ENCODE peak calls at places on chromosomes 12 and 14, in nine cellular contexts. One of them, this sample, is unnamed.

GRCh38 chr12:124506145-124506831 is 61.1 kb downstream of the NCOR2 start:
- DNase-seq in CD8-positive, alpha-beta T cell: no peak
- DNase-seq in IMR-90: no peak
- DNase-seq in GM10248: no peak
- DNase-seq in tibial nerve: peak
- DNase-seq in esophagus muscularis mucosa: no peak
- DNase-seq in fibroblast of mammary gland: peak
- DNase-seq in AG09319: no peak
- DNase-seq in AG10803: peak
- DNase-seq in this sample: no peak

GRCh38 chr12:10042167-10042566 is 11.7 kb downstream of the CLEC9A start:
- DNase-seq in CD8-positive, alpha-beta T cell: no peak
- DNase-seq in IMR-90: no peak
- DNase-seq in GM10248: no peak
- DNase-seq in tibial nerve: no peak
- DNase-seq in esophagus muscularis mucosa: no peak
- DNase-seq in fibroblast of mammary gland: no peak
- DNase-seq in AG09319: no peak
- DNase-seq in AG10803: no peak
- DNase-seq in this sample: no peak

GRCh38 chr12:52591521-52591920 is 9.7 kb downstream of the KRT72 start:
- DNase-seq in CD8-positive, alpha-beta T cell: no peak
- DNase-seq in IMR-90: no peak
- DNase-seq in GM10248: no peak
- DNase-seq in tibial nerve: no peak
- DNase-seq in esophagus muscularis mucosa: no peak
- DNase-seq in fibroblast of mammary gland: no peak
- DNase-seq in AG09319: no peak
- DNase-seq in AG10803: no peak
- DNase-seq in this sample: no peak

GRCh38 chr12:84910549-84911241 is 1.9 kb downstream of the SLC6A15 start:
- DNase-seq in CD8-positive, alpha-beta T cell: no peak
- DNase-seq in IMR-90: no peak
- DNase-seq in GM10248: no peak
- DNase-seq in tibial nerve: no peak
- DNase-seq in esophagus muscularis mucosa: no peak
- DNase-seq in fibroblast of mammary gland: peak
- DNase-seq in AG09319: no peak
- DNase-seq in AG10803: peak
- DNase-seq in this sample: no peak

GRCh38 chr12:49189731-49190314 is 943 bp upstream of the TUBA1A start:
- DNase-seq in CD8-positive, alpha-beta T cell: no peak
- DNase-seq in IMR-90: no peak
- DNase-seq in GM10248: no peak
- DNase-seq in tibial nerve: no peak
- DNase-seq in esophagus muscularis mucosa: no peak
- DNase-seq in fibroblast of mammary gland: no peak
- DNase-seq in AG09319: no peak
- DNase-seq in AG10803: no peak
- DNase-seq in this sample: no peak

GRCh38 chr12:6925543-6926279 is 2.0 kb upstream of the ATN1 start:
- DNase-seq in CD8-positive, alpha-beta T cell: no peak
- DNase-seq in IMR-90: peak
- DNase-seq in GM10248: no peak
- DNase-seq in tibial nerve: peak
- DNase-seq in esophagus muscularis mucosa: no peak
- DNase-seq in fibroblast of mammary gland: peak
- DNase-seq in AG09319: peak
- DNase-seq in AG10803: peak
- DNase-seq in this sample: no peak

GRCh38 chr12:130826151-130826801 is 12.8 kb downstream of the STX2 start:
- DNase-seq in CD8-positive, alpha-beta T cell: peak
- DNase-seq in IMR-90: peak
- DNase-seq in GM10248: peak
- DNase-seq in tibial nerve: no peak
- DNase-seq in esophagus muscularis mucosa: no peak
- DNase-seq in fibroblast of mammary gland: peak
- DNase-seq in AG09319: no peak
- DNase-seq in AG10803: peak
- DNase-seq in this sample: no peak

GRCh38 chr14:59215353-59215752 is 26.9 kb downstream of the DAAM1 start:
- DNase-seq in CD8-positive, alpha-beta T cell: no peak
- DNase-seq in IMR-90: peak
- DNase-seq in GM10248: no peak
- DNase-seq in tibial nerve: peak
- DNase-seq in esophagus muscularis mucosa: peak
- DNase-seq in fibroblast of mammary gland: peak
- DNase-seq in AG09319: peak
- DNase-seq in AG10803: peak
- DNase-seq in this sample: no peak

GRCh38 chr12:38258411-38258810 is 58.2 kb upstream of the ALG10B start:
- DNase-seq in CD8-positive, alpha-beta T cell: no peak
- DNase-seq in IMR-90: no peak
- DNase-seq in GM10248: no peak
- DNase-seq in tibial nerve: no peak
- DNase-seq in esophagus muscularis mucosa: no peak
- DNase-seq in fibroblast of mammary gland: no peak
- DNase-seq in AG09319: no peak
- DNase-seq in AG10803: no peak
- DNase-seq in this sample: no peak

GRCh38 chr12:109737111-109737510 is 23.5 kb downstream of the FAM222A start:
- DNase-seq in CD8-positive, alpha-beta T cell: no peak
- DNase-seq in IMR-90: no peak
- DNase-seq in GM10248: no peak
- DNase-seq in tibial nerve: no peak
- DNase-seq in esophagus muscularis mucosa: no peak
- DNase-seq in fibroblast of mammary gland: no peak
- DNase-seq in AG09319: no peak
- DNase-seq in AG10803: no peak
- DNase-seq in this sample: no peak

GRCh38 chr12:39935275-39935674 is 170.6 kb downstream of the SLC2A13 start:
- DNase-seq in CD8-positive, alpha-beta T cell: no peak
- DNase-seq in IMR-90: peak
- DNase-seq in GM10248: no peak
- DNase-seq in tibial nerve: no peak
- DNase-seq in esophagus muscularis mucosa: no peak
- DNase-seq in fibroblast of mammary gland: peak
- DNase-seq in AG09319: no peak
- DNase-seq in AG10803: peak
- DNase-seq in this sample: no peak

GRCh38 chr12:2414810-2415567 is 362.2 kb downstream of the CACNA1C start:
- DNase-seq in CD8-positive, alpha-beta T cell: no peak
- DNase-seq in IMR-90: no peak
- DNase-seq in GM10248: no peak
- DNase-seq in tibial nerve: no peak
- DNase-seq in esophagus muscularis mucosa: no peak
- DNase-seq in fibroblast of mammary gland: peak
- DNase-seq in AG09319: no peak
- DNase-seq in AG10803: no peak
- DNase-seq in this sample: no peak

GRCh38 chr12:116385486-116386217 is 108.2 kb upstream of the MED13L start:
- DNase-seq in CD8-positive, alpha-beta T cell: no peak
- DNase-seq in IMR-90: no peak
- DNase-seq in GM10248: no peak
- DNase-seq in tibial nerve: no peak
- DNase-seq in esophagus muscularis mucosa: no peak
- DNase-seq in fibroblast of mammary gland: no peak
- DNase-seq in AG09319: no peak
- DNase-seq in AG10803: no peak
- DNase-seq in this sample: no peak

GRCh38 chr12:68250454-68250853 is 3.0 kb downstream of the IL22 start:
- DNase-seq in CD8-positive, alpha-beta T cell: no peak
- DNase-seq in IMR-90: no peak
- DNase-seq in GM10248: no peak
- DNase-seq in tibial nerve: no peak
- DNase-seq in esophagus muscularis mucosa: no peak
- DNase-seq in fibroblast of mammary gland: no peak
- DNase-seq in AG09319: no peak
- DNase-seq in AG10803: no peak
- DNase-seq in this sample: no peak

GRCh38 chr14:97298775-97299174 is 501.6 kb downstream of the VRK1 start:
- DNase-seq in CD8-positive, alpha-beta T cell: no peak
- DNase-seq in IMR-90: no peak
- DNase-seq in GM10248: no peak
- DNase-seq in tibial nerve: no peak
- DNase-seq in esophagus muscularis mucosa: no peak
- DNase-seq in fibroblast of mammary gland: no peak
- DNase-seq in AG09319: no peak
- DNase-seq in AG10803: no peak
- DNase-seq in this sample: no peak

GRCh38 chr14:97295108-97295710 is 498.0 kb downstream of the VRK1 start:
- DNase-seq in CD8-positive, alpha-beta T cell: no peak
- DNase-seq in IMR-90: no peak
- DNase-seq in GM10248: no peak
- DNase-seq in tibial nerve: no peak
- DNase-seq in esophagus muscularis mucosa: no peak
- DNase-seq in fibroblast of mammary gland: no peak
- DNase-seq in AG09319: no peak
- DNase-seq in AG10803: no peak
- DNase-seq in this sample: no peak

GRCh38 chr14:97298331-97298730 is 501.1 kb downstream of the VRK1 start:
- DNase-seq in CD8-positive, alpha-beta T cell: no peak
- DNase-seq in IMR-90: no peak
- DNase-seq in GM10248: no peak
- DNase-seq in tibial nerve: no peak
- DNase-seq in esophagus muscularis mucosa: no peak
- DNase-seq in fibroblast of mammary gland: no peak
- DNase-seq in AG09319: no peak
- DNase-seq in AG10803: no peak
- DNase-seq in this sample: no peak

GRCh38 chr14:97301931-97302559 is 504.9 kb downstream of the VRK1 start:
- DNase-seq in CD8-positive, alpha-beta T cell: no peak
- DNase-seq in IMR-90: no peak
- DNase-seq in GM10248: no peak
- DNase-seq in tibial nerve: no peak
- DNase-seq in esophagus muscularis mucosa: no peak
- DNase-seq in fibroblast of mammary gland: no peak
- DNase-seq in AG09319: no peak
- DNase-seq in AG10803: no peak
- DNase-seq in this sample: no peak

GRCh38 chr14:97299661-97300060 is 502.5 kb downstream of the VRK1 start:
- DNase-seq in CD8-positive, alpha-beta T cell: peak
- DNase-seq in IMR-90: no peak
- DNase-seq in GM10248: no peak
- DNase-seq in tibial nerve: no peak
- DNase-seq in esophagus muscularis mucosa: no peak
- DNase-seq in fibroblast of mammary gland: no peak
- DNase-seq in AG09319: no peak
- DNase-seq in AG10803: no peak
- DNase-seq in this sample: no peak
- TF ChIP-seq CTCF in CD8-positive, alpha-beta T cell: no peak
- TF ChIP-seq CTCF in IMR-90: no peak
- TF ChIP-seq CTCF in GM10248: no peak
- TF ChIP-seq CTCF in tibial nerve: no peak
- TF ChIP-seq CTCF in esophagus muscularis mucosa: no peak
- TF ChIP-seq CTCF in fibroblast of mammary gland: no peak
- TF ChIP-seq CTCF in AG09319: no peak
- TF ChIP-seq CTCF in AG10803: no peak
- TF ChIP-seq CTCF in this sample: peak

GRCh38 chr12:72570601-72571000 is 298.4 kb downstream of the TRHDE start:
- DNase-seq in CD8-positive, alpha-beta T cell: no peak
- DNase-seq in IMR-90: no peak
- DNase-seq in GM10248: peak
- DNase-seq in tibial nerve: no peak
- DNase-seq in esophagus muscularis mucosa: no peak
- DNase-seq in fibroblast of mammary gland: no peak
- DNase-seq in AG09319: no peak
- DNase-seq in AG10803: no peak
- DNase-seq in this sample: peak
- TF ChIP-seq CTCF in CD8-positive, alpha-beta T cell: no peak
- TF ChIP-seq CTCF in IMR-90: no peak
- TF ChIP-seq CTCF in GM10248: peak
- TF ChIP-seq CTCF in tibial nerve: no peak
- TF ChIP-seq CTCF in esophagus muscularis mucosa: no peak
- TF ChIP-seq CTCF in fibroblast of mammary gland: no peak
- TF ChIP-seq CTCF in AG09319: no peak
- TF ChIP-seq CTCF in AG10803: no peak
- TF ChIP-seq CTCF in this sample: peak

GRCh38 chr12:77734489-77734888 is 96.2 kb upstream of the NAV3 start:
- DNase-seq in CD8-positive, alpha-beta T cell: no peak
- DNase-seq in IMR-90: peak
- DNase-seq in GM10248: no peak
- DNase-seq in tibial nerve: no peak
- DNase-seq in esophagus muscularis mucosa: no peak
- DNase-seq in fibroblast of mammary gland: peak
- DNase-seq in AG09319: no peak
- DNase-seq in AG10803: peak
- DNase-seq in this sample: no peak

GRCh38 chr12:77741974-77742517 is 88.6 kb upstream of the NAV3 start:
- DNase-seq in CD8-positive, alpha-beta T cell: no peak
- DNase-seq in IMR-90: no peak
- DNase-seq in GM10248: no peak
- DNase-seq in tibial nerve: no peak
- DNase-seq in esophagus muscularis mucosa: no peak
- DNase-seq in fibroblast of mammary gland: no peak
- DNase-seq in AG09319: no peak
- DNase-seq in AG10803: no peak
- DNase-seq in this sample: no peak

DNA sequence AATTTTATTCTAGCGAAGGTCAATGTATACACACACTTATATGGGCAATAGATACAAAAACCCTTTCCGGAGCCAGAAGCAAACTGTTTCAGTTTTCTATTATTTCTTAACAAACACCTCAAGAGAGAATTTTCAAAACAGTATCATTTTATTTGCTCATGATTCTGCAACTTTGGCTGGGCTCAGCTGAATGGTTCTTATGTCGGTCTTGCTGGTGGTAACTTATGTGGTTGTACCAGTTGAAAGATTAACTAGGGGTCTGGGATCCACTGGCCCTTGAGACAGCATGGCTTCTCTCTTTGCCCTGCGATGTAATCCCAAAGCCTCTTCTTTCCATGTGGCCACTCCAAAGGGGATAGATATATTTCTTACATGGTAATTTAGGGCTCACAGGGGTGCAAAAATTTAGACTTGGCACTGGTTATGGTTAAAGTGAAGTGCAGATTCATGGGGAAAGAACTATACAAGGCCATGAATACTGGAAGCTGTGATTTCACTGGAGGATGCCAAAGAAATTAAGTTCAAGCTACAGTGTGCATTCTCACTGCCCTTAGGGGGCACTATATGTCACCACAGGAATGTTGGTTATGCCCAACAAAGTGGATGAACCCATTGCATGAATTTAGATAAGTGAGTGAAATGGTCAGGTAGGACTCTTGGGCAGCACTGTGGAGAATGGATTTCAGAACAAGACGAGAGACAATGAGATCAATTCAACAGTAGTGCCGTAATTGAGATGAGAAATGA is 94.3 kb upstream of the NAV3 start:
- DNase-seq in CD8-positive, alpha-beta T cell: no peak
- DNase-seq in IMR-90: no peak
- DNase-seq in GM10248: no peak
- DNase-seq in tibial nerve: no peak
- DNase-seq in esophagus muscularis mucosa: no peak
- DNase-seq in fibroblast of mammary gland: no peak
- DNase-seq in AG09319: no peak
- DNase-seq in AG10803: no peak
- DNase-seq in this sample: no peak
- TF ChIP-seq CTCF in CD8-positive, alpha-beta T cell: no peak
- TF ChIP-seq CTCF in IMR-90: no peak
- TF ChIP-seq CTCF in GM10248: peak
- TF ChIP-seq CTCF in tibial nerve: no peak
- TF ChIP-seq CTCF in esophagus muscularis mucosa: no peak
- TF ChIP-seq CTCF in fibroblast of mammary gland: no peak
- TF ChIP-seq CTCF in AG09319: no peak
- TF ChIP-seq CTCF in AG10803: no peak
- TF ChIP-seq CTCF in this sample: peak

GRCh38 chr14:76181546-76181945 is 29.8 kb downstream of the GPATCH2L start:
- DNase-seq in CD8-positive, alpha-beta T cell: no peak
- DNase-seq in IMR-90: no peak
- DNase-seq in GM10248: no peak
- DNase-seq in tibial nerve: no peak
- DNase-seq in esophagus muscularis mucosa: no peak
- DNase-seq in fibroblast of mammary gland: peak
- DNase-seq in AG09319: no peak
- DNase-seq in AG10803: no peak
- DNase-seq in this sample: no peak
- TF ChIP-seq CTCF in CD8-positive, alpha-beta T cell: peak
- TF ChIP-seq CTCF in IMR-90: peak
- TF ChIP-seq CTCF in GM10248: no peak
- TF ChIP-seq CTCF in tibial nerve: no peak
- TF ChIP-seq CTCF in esophagus muscularis mucosa: no peak
- TF ChIP-seq CTCF in fibroblast of mammary gland: peak
- TF ChIP-seq CTCF in AG09319: peak
- TF ChIP-seq CTCF in AG10803: peak
- TF ChIP-seq CTCF in this sample: peak

This sample was measured in GM13977.